ENCODE peak calls at places on chromosomes 7 and 10, in six cellular contexts. V is putamen; I is effector memory CD8-positive, alpha-beta T cell; X is glutamatergic neuron; T is SHP77; J is Daoy. M is an unnamed sample.

GRCh38 chr7:2230226-2230625 is 2.5 kb downstream of the MAD1L1 start:
- DNase-seq in V (no peak), I (no peak), X (no peak), T (no peak), J (no peak), M (no peak)

GRCh38 chr10:21285207-21285606 is 240.3 kb downstream of the SKIDA1 start:
- DNase-seq in V (no peak), I (no peak), X (no peak), T (no peak), J (no peak), M (no peak)

GRCh38 chr10:131825150-131825907 is 75.5 kb upstream of the PPP2R2D start:
- DNase-seq in V (no peak), I (no peak), X (peak), T (peak), J (peak), M (peak)

GRCh38 chr10:3902054-3902808 is 117.2 kb upstream of the KLF6 start:
- DNase-seq in V (no peak), I (peak), X (no peak), T (no peak), J (no peak), M (peak)

GRCh38 chr7:41134242-41134872 is 568.5 kb downstream of the INHBA start:
- DNase-seq in V (peak), I (no peak), X (no peak), T (no peak), J (peak), M (no peak)

GRCh38 chr7:93728292-93728691 is 153.8 kb upstream of the CALCR start:
- DNase-seq in V (no peak), I (no peak), X (no peak), T (no peak), J (peak), M (no peak)

GRCh38 chr10:100894589-100895294 is 18.0 kb upstream of the SLF2 start:
- DNase-seq in V (no peak), I (no peak), X (no peak), T (no peak), J (no peak), M (no peak)

GRCh38 chr7:138563808-138564207 is 103.7 kb downstream of the TRIM24 start:
- DNase-seq in V (no peak), I (no peak), X (no peak), T (no peak), J (no peak), M (no peak)

GRCh38 chr10:28312572-28312971 is 9.7 kb upstream of the MPP7 start:
- DNase-seq in V (no peak), I (no peak), X (no peak), T (no peak), J (no peak), M (no peak)

GRCh38 chr10:92655426-92655825 is 34.3 kb upstream of the HHEX start:
- DNase-seq in V (no peak), I (no peak), X (no peak), T (no peak), J (no peak), M (no peak)

GRCh38 chr7:12210179-12211053 is 678 bp upstream of the TMEM106B start:
- DNase-seq in V (no peak), I (no peak), X (no peak), T (peak), J (no peak), M (no peak)

GRCh38 chr7:69395072-69395714 is 203.1 kb upstream of the AUTS2 start:
- DNase-seq in V (no peak), I (no peak), X (no peak), T (no peak), J (peak), M (no peak)

GRCh38 chr10:15695852-15696251 is 23.9 kb downstream of the ITGA8 start:
- DNase-seq in V (no peak), I (no peak), X (no peak), T (no peak), J (no peak), M (no peak)

GRCh38 chr7:78435355-78435754 is 636.8 kb downstream of the PHTF2 start:
- DNase-seq in V (no peak), I (no peak), X (no peak), T (no peak), J (no peak), M (no peak)

GRCh38 chr10:72567421-72567820 is 58.5 kb downstream of the MICU1 start:
- DNase-seq in V (no peak), I (no peak), X (no peak), T (no peak), J (peak), M (no peak)

GRCh38 chr10:45514283-45515270 is 140.6 kb downstream of the ALOX5 start:
- DNase-seq in V (peak), I (no peak), X (peak), T (peak), J (no peak), M (no peak)

GRCh38 chr7:111477462-111478225 is 84.6 kb downstream of the IMMP2L start:
- DNase-seq in V (no peak), I (no peak), X (no peak), T (no peak), J (no peak), M (no peak)